ENCODE peak calls at places on chromosomes 12 and 14, in seven cellular contexts. N is astrocyte of the spinal cord; E is fibroblast of lung; S is fibroblast of mammary gland; M is fibroblast of the aortic adventitia; F is GM23338; R is CD8-positive, alpha-beta T cell. V is an unnamed sample.

GRCh38 chr12:57085999-57086950 is 2.6 kb upstream of the NAB2 start:
- DNase-seq in N (peak), E (peak), S (peak), M (peak), F (peak), R (peak), V (peak)

GRCh38 chr12:30823140-30823669 is 68.5 kb upstream of the CAPRIN2 start:
- DNase-seq in N (no peak), E (peak), S (peak), M (peak), F (peak), R (peak), V (no peak)

GRCh38 chr14:79596531-79596930 is 614.8 kb downstream of the DIO2 start:
- DNase-seq in N (peak), E (peak), S (peak), M (peak), F (no peak), R (no peak), V (peak)

GRCh38 chr14:32588448-32589320 is 259.6 kb downstream of the AKAP6 start:
- DNase-seq in N (peak), E (peak), S (peak), M (peak), F (peak), R (no peak), V (peak)

GRCh38 chr12:53954694-53955035 is at the start of gene HOXC12:
- DNase-seq in N (no peak), E (no peak), S (no peak), M (no peak), F (peak), R (no peak), V (no peak)

GRCh38 chr14:66541627-66542026 is 33.7 kb downstream of the GPHN start:
- DNase-seq in N (no peak), E (no peak), S (no peak), M (no peak), F (no peak), R (no peak), V (peak)

GRCh38 chr14:96649327-96649601 is 147.1 kb downstream of the PAPOLA start:
- DNase-seq in N (no peak), E (no peak), S (no peak), M (no peak), F (no peak), R (no peak), V (no peak)

GRCh38 chr12:5956987-5957386 is 11.9 kb upstream of the ANO2 start:
- DNase-seq in N (no peak), E (no peak), S (no peak), M (no peak), F (no peak), R (no peak), V (no peak)

GRCh38 chr12:53508534-53509199 is 1.4 kb upstream of the NPFF start:
- DNase-seq in N (peak), E (peak), S (peak), M (peak), F (peak), R (peak), V (peak)

GRCh38 chr12:49636574-49636973 is 13.2 kb downstream of the PRPF40B start:
- DNase-seq in N (no peak), E (no peak), S (no peak), M (no peak), F (no peak), R (no peak), V (no peak)

GRCh38 chr12:15453613-15454012 is 131.3 kb downstream of the PTPRO start:
- DNase-seq in N (no peak), E (no peak), S (no peak), M (no peak), F (no peak), R (no peak), V (no peak)

GRCh38 chr12:58169826-58170225 is 228.5 kb downstream of the ATP23 start:
- DNase-seq in N (no peak), E (peak), S (no peak), M (no peak), F (no peak), R (no peak), V (no peak)

GRCh38 chr12:131915774-131916173 is 13.3 kb upstream of the PUS1 start:
- DNase-seq in N (no peak), E (no peak), S (no peak), M (no peak), F (no peak), R (no peak), V (no peak)

GRCh38 chr14:22822619-22823551 is 6.8 kb upstream of the MRPL52 start:
- DNase-seq in N (peak), E (peak), S (peak), M (peak), F (peak), R (peak), V (peak)

GRCh38 chr12:66345212-66345611 is 42.9 kb downstream of the HELB start:
- DNase-seq in N (no peak), E (no peak), S (no peak), M (no peak), F (no peak), R (no peak), V (no peak)

GRCh38 chr12:79421236-79421740 is 269.5 kb downstream of the PAWR start:
- DNase-seq in N (no peak), E (no peak), S (no peak), M (no peak), F (no peak), R (no peak), V (no peak)

GRCh38 chr14:63752449-63753169 is 24.7 kb upstream of the SGPP1 start:
- DNase-seq in N (peak), E (peak), S (peak), M (peak), F (no peak), R (no peak), V (peak)

GRCh38 chr14:74265312-74265965 is 26.2 kb downstream of the VSX2 start:
- DNase-seq in N (no peak), E (no peak), S (no peak), M (no peak), F (no peak), R (no peak), V (no peak)
- H3K4me3 ChIP-seq in N (no peak), E (no peak), S (no peak), M (no peak), F (no peak), R (no peak), V (no peak)

DNA sequence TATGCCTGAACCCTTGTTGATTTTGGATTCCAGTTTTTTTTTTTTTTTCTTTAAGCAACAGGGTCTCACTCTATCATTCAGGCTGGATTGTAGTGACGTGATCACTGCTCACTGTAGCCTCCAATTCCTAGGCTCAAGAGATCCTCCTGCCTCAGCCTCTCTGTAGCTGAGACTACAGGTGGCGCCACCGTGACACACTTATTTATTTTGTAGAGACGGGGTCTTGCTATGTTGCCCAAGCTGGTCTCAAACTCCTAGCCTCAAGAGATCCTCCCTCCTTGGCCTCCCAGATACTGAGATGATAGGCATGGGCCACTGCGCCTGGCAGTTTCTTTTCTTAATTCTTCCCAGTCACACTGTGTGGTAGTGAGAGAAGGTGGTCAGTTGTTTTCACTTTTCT is 25.2 kb downstream of the ACADS start:
- DNase-seq in N (no peak), E (no peak), S (no peak), M (no peak), F (no peak), R (no peak), V (no peak)
- TF ChIP-seq CTCF in N (no peak), E (no peak), S (no peak), M (no peak), F (peak), R (no peak), V (no peak)

GRCh38 chr14:53741379-53742225 is 215.0 kb downstream of the BMP4 start:
- DNase-seq in N (no peak), E (peak), S (peak), M (no peak), F (no peak), R (no peak), V (no peak)

GRCh38 chr14:53740570-53740969 is 216.1 kb downstream of the BMP4 start:
- DNase-seq in N (no peak), E (no peak), S (no peak), M (no peak), F (no peak), R (no peak), V (no peak)

GRCh38 chr14:53744846-53745245 is 211.8 kb downstream of the BMP4 start:
- DNase-seq in N (no peak), E (no peak), S (no peak), M (no peak), F (no peak), R (no peak), V (no peak)

DNA sequence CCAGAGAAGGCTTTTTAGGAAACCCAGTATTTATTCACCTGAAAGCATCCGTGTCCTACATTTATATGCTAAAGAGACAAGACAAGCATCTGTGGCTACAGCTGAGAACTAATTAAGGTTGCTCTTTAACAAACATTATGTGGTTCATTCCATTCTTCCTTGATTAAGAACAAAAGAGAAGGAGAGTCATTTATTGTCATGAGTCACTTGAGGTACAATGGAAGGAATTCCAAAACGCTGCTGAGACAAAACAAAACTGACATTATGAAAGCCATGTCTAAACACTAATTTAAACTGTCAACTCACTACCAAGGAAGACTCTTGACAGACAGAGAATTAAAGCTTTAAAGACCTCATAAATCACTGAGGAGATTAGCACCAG is 214.4 kb downstream of the BMP4 start:
- DNase-seq in N (peak), E (peak), S (no peak), M (no peak), F (peak), R (no peak), V (no peak)
- H3K4me3 ChIP-seq in N (no peak), E (no peak), S (no peak), M (no peak), F (peak), R (no peak), V (no peak)

GRCh38 chr12:20395791-20396550 is 27.6 kb downstream of the PDE3A start:
- DNase-seq in N (no peak), E (no peak), S (no peak), M (no peak), F (no peak), R (no peak), V (no peak)
- TF ChIP-seq CTCF in N (no peak), E (no peak), S (no peak), M (no peak), F (no peak), R (no peak), V (no peak)

GRCh38 chr12:104576178-104576778 is 119.5 kb downstream of the CHST11 start:
- DNase-seq in N (no peak), E (no peak), S (no peak), M (no peak), F (no peak), R (no peak), V (no peak)

GRCh38 chr12:104576980-104577925 is 120.5 kb downstream of the CHST11 start:
- DNase-seq in N (peak), E (peak), S (peak), M (no peak), F (no peak), R (no peak), V (peak)

GRCh38 chr12:104581000-104581570 is 124.3 kb downstream of the CHST11 start:
- DNase-seq in N (no peak), E (no peak), S (no peak), M (no peak), F (no peak), R (no peak), V (no peak)

GRCh38 chr12:104579716-104580495 is 123.2 kb downstream of the CHST11 start:
- DNase-seq in N (no peak), E (peak), S (peak), M (no peak), F (no peak), R (no peak), V (no peak)

GRCh38 chr12:104578453-104578852 is 121.7 kb downstream of the CHST11 start:
- DNase-seq in N (peak), E (peak), S (peak), M (peak), F (no peak), R (no peak), V (peak)
- H3K4me3 ChIP-seq in N (no peak), E (no peak), S (no peak), M (no peak), F (no peak), R (no peak), V (no peak)

GRCh38 chr12:110613771-110614684 is at the start of gene TCTN1:
- DNase-seq in N (peak), E (peak), S (peak), M (peak), F (peak), R (peak), V (peak)
- TF ChIP-seq CTCF in N (no peak), E (no peak), S (no peak), M (no peak), F (no peak), R (no peak), V (no peak)

GRCh38 chr14:76090611-76091010 is 61.1 kb upstream of the GPATCH2L start:
- DNase-seq in N (no peak), E (no peak), S (peak), M (peak), F (no peak), R (no peak), V (no peak)
- H3K4me3 ChIP-seq in N (no peak), E (no peak), S (no peak), M (no peak), F (no peak), R (no peak), V (no peak)

GRCh38 chr12:59375633-59376032 is 220.2 kb upstream of the SLC16A7 start:
- DNase-seq in N (no peak), E (no peak), S (peak), M (no peak), F (no peak), R (no peak), V (no peak)

GRCh38 chr12:59370933-59371332 is 224.9 kb upstream of the SLC16A7 start:
- DNase-seq in N (no peak), E (no peak), S (peak), M (no peak), F (no peak), R (no peak), V (no peak)

GRCh38 chr12:59374783-59375182 is 221.0 kb upstream of the SLC16A7 start:
- DNase-seq in N (no peak), E (no peak), S (no peak), M (no peak), F (no peak), R (no peak), V (no peak)

GRCh38 chr12:59372971-59373370 is 222.9 kb upstream of the SLC16A7 start:
- DNase-seq in N (peak), E (peak), S (peak), M (peak), F (peak), R (no peak), V (no peak)
- TF ChIP-seq CTCF in N (peak), E (peak), S (peak), M (peak), F (peak), R (no peak), V (no peak)

GRCh38 chr12:9960613-9961012 is 10.6 kb upstream of the CLEC12A start:
- DNase-seq in N (no peak), E (no peak), S (no peak), M (no peak), F (no peak), R (no peak), V (no peak)
- H3K4me3 ChIP-seq in N (no peak), E (no peak), S (no peak), M (no peak), F (no peak), R (no peak), V (no peak)